ENCODE peak calls at places on chromosomes 5 and 9, in five cellular contexts. Q, O, D, L and E are unnamed samples.
A peak's percentile ranks its signal among the peaks of the same experiment; 100 is the strongest.

GRCh38 chr5:37071901-37072581 is 177.1 kb downstream of the CPLANE1 start:
- DNase-seq in Q (no peak), O (peak; percentile 25), D (no peak), L (peak; percentile 94), E (no peak)

GRCh38 chr9:93028448-93029006 is 30.0 kb upstream of the SUSD3 start:
- DNase-seq in Q (peak; percentile 74), O (no peak), D (peak; percentile 44), L (peak; percentile 49), E (no peak)

GRCh38 chr5:59506285-59506877 is 387.1 kb downstream of the PDE4D start:
- DNase-seq in Q (no peak), O (no peak), D (no peak), L (peak; percentile 66), E (no peak)

GRCh38 chr5:173315495-173316352 is 12.5 kb downstream of the STC2 start:
- DNase-seq in Q (no peak), O (peak; percentile 72), D (no peak), L (peak; percentile 89), E (no peak)

GRCh38 chr5:8633706-8634105 is 764.8 kb downstream of the MTRR start:
- DNase-seq in Q (no peak), O (no peak), D (no peak), L (peak; percentile 72), E (no peak)

GRCh38 chr5:166172597-166172996 is 2118.8 kb upstream of the WWC1 start:
- DNase-seq in Q (no peak), O (no peak), D (no peak), L (no peak), E (no peak)

GRCh38 chr5:157148734-157149615 is 6.3 kb upstream of the MED7 start:
- DNase-seq in Q (peak; percentile 63), O (no peak), D (peak; percentile 68), L (peak; percentile 80), E (peak; percentile 65)

GRCh38 chr9:794386-794785 is 47.1 kb upstream of the DMRT1 start:
- DNase-seq in Q (no peak), O (no peak), D (no peak), L (no peak), E (no peak)

GRCh38 chr5:54484219-54484894 is 28.9 kb downstream of the HSPB3 start:
- DNase-seq in Q (no peak), O (no peak), D (no peak), L (no peak), E (no peak)

GRCh38 chr9:72980183-72980582 is 27.3 kb upstream of the ALDH1A1 start:
- DNase-seq in Q (no peak), O (no peak), D (no peak), L (no peak), E (no peak)

GRCh38 chr5:105218018-105218417 is 1655.4 kb upstream of the NUDT12 start:
- DNase-seq in Q (no peak), O (no peak), D (no peak), L (no peak), E (no peak)

GRCh38 chr9:35826071-35826701 is 2.3 kb downstream of the FAM221B start:
- DNase-seq in Q (no peak), O (no peak), D (no peak), L (peak; percentile 80), E (peak; percentile 57)

GRCh38 chr9:97413462-97413861 is 1.6 kb downstream of the TDRD7 start:
- DNase-seq in Q (no peak), O (no peak), D (no peak), L (no peak), E (no peak)

GRCh38 chr9:108831496-108832178 is 24.1 kb downstream of the ACTL7B start:
- DNase-seq in Q (no peak), O (peak; percentile 43), D (no peak), L (no peak), E (no peak)

GRCh38 chr9:106862946-106863740 is at the start of gene ZNF462:
- DNase-seq in Q (no peak), O (no peak), D (no peak), L (peak; percentile 76), E (no peak)

GRCh38 chr5:71748360-71748759 is 29.3 kb downstream of the CARTPT start:
- DNase-seq in Q (no peak), O (no peak), D (no peak), L (no peak), E (no peak)

GRCh38 chr5:154606246-154606645 is 128.2 kb upstream of the HAND1 start:
- DNase-seq in Q (no peak), O (no peak), D (no peak), L (no peak), E (no peak)

GRCh38 chr5:124580925-124581821 is 165.3 kb downstream of the ZNF608 start:
- DNase-seq in Q (no peak), O (no peak), D (no peak), L (no peak), E (no peak)

GRCh38 chr5:173229966-173230740 is 4.9 kb downstream of the NKX2-5 start:
- DNase-seq in Q (no peak), O (no peak), D (no peak), L (no peak), E (no peak)

GRCh38 chr5:154642499-154643245 is 112.5 kb upstream of the LARP1 start:
- DNase-seq in Q (no peak), O (peak; percentile 38), D (no peak), L (peak; percentile 53), E (no peak)

GRCh38 chr5:107700486-107700885 is 29.7 kb upstream of the EFNA5 start:
- DNase-seq in Q (no peak), O (no peak), D (no peak), L (no peak), E (no peak)

GRCh38 chr5:135505973-135506372 is 29.8 kb downstream of the NEUROG1 start:
- DNase-seq in Q (no peak), O (no peak), D (no peak), L (no peak), E (no peak)

GRCh38 chr9:87701931-87702421 is 23.9 kb upstream of the CTSL start:
- DNase-seq in Q (no peak), O (no peak), D (no peak), L (no peak), E (no peak)

GRCh38 chr9:5305741-5306140 is 1.2 kb upstream of the RLN2 start:
- DNase-seq in Q (no peak), O (no peak), D (no peak), L (no peak), E (no peak)

GRCh38 chr5:175443514-175444059 is 395 bp downstream of the DRD1 start:
- DNase-seq in Q (no peak), O (no peak), D (no peak), L (no peak), E (no peak)

GRCh38 chr9:133437753-133438531 is 15.8 kb downstream of the ADAMTS13 start:
- DNase-seq in Q (no peak), O (no peak), D (no peak), L (no peak), E (no peak)

GRCh38 chr9:4262735-4263141 is 37.1 kb downstream of the GLIS3 start:
- DNase-seq in Q (no peak), O (peak; percentile 90), D (no peak), L (peak; percentile 75), E (peak; percentile 51)

GRCh38 chr5:56479701-56480304 is 246.7 kb upstream of the ANKRD55 start:
- DNase-seq in Q (peak; percentile 37), O (no peak), D (no peak), L (no peak), E (no peak)

GRCh38 chr5:148640471-148640870 is 13.9 kb downstream of the HTR4 start:
- DNase-seq in Q (no peak), O (no peak), D (no peak), L (no peak), E (no peak)
- H3K27me3 ChIP-seq in Q (no peaks in the 10 kb centered on the region), O (no peaks in the 10 kb centered on the region), D (no peaks in the 10 kb centered on the region), L (peaks cover 1% of the 10 kb centered on the region), E (peaks cover 2% of the 10 kb centered on the region)

GRCh38 chr5:170551622-170552021 is 47.8 kb downstream of the KCNIP1 start:
- DNase-seq in Q (no peak), O (no peak), D (no peak), L (peak; percentile 40), E (no peak)
- H3K27me3 ChIP-seq in Q (peaks cover 4% of the 10 kb centered on the region), O (no peaks in the 10 kb centered on the region), D (peaks cover 3% of the 10 kb centered on the region), L (peaks cover 3% of the 10 kb centered on the region), E (no peaks in the 10 kb centered on the region)

DNA sequence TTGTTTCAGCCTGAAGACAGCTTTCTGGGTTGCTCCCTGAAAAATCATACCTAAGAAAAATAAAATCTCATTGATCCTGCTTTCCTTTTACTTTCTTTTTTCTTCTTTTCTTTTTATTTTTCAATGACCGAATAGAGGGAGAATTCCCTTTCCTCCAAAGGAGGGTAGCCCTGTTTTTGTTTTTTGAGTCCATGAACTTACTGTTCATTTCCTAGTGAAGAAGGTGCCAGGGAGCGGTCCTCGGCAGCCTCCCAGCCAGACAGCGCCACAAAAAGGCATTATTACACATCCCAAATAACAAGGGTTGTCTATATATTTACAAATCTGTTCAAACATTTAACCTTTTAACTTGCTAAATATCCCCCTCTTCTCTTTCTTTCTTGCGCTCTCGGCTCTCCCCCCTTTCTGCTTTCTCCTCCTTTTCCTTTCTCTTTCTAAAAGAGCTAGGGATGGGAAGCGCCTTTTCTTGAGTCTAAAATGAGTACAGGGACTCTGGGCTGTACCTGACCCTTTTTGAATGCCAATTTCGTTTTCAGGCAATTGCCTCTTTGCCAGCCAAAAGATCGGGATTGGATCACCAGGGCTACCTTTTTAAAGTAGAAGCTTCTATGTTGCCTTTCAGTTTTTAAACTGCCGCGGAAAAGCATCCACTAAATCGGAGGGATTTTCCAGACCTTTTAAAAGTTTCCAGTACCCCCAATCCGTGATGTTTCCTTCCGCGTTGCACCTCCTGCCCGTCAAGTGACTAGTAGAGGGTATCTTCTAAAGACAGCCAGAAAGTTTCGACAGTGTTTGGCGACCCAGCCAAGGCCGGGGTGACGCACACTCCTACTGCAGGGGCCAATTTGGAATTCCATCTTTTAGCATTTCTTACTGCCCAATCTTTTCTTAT is 125.6 kb downstream of the TMEM161B start:
- DNase-seq in Q (no peak), O (no peak), D (no peak), L (peak; percentile 6), E (no peak)
- H3K27me3 ChIP-seq in Q (peaks cover 30% of the 10 kb centered on the region), O (no peaks in the 10 kb centered on the region), D (peaks cover 49% of the 10 kb centered on the region), L (peaks cover 92% of the 10 kb centered on the region), E (peaks cover 17% of the 10 kb centered on the region)

GRCh38 chr5:94908889-94909480 is 290.5 kb downstream of the SLF1 start:
- DNase-seq in Q (no peak), O (no peak), D (no peak), L (peak; percentile 55), E (no peak)
- H3K27me3 ChIP-seq in Q (no peaks in the 10 kb centered on the region), O (no peaks in the 10 kb centered on the region), D (no peaks in the 10 kb centered on the region), L (peaks cover 3% of the 10 kb centered on the region), E (no peaks in the 10 kb centered on the region)